ENCODE peak calls at places on chromosomes 6 and 20, in ten cellular contexts. D is BJ; F is DND-41; U is stomach; L is Panc1; O is CD8-positive, alpha-beta T cell; I is Caco-2; G is SK-N-SH; V is Peyer's patch; K is body of pancreas. N is an unnamed sample.

GRCh38 chr20:23225407-23226060 is 125.1 kb upstream of the NXT1 start:
- DNase-seq in D (no peak), F (no peak), U (peak), L (no peak), O (no peak), I (peak), G (no peak), V (peak), K (no peak), N (peak)

GRCh38 chr6:142482973-142483372 is 181.2 kb downstream of the ADGRG6 start:
- DNase-seq in D (no peak), F (no peak), U (no peak), L (no peak), O (no peak), I (no peak), G (no peak), V (no peak), K (no peak), N (peak)

GRCh38 chr20:25279403-25279802 is 31.5 kb downstream of the PYGB start:
- DNase-seq in D (no peak), F (no peak), U (no peak), L (no peak), O (no peak), I (no peak), G (no peak), V (peak), K (no peak), N (no peak)

GRCh38 chr6:113854531-113855499 is 2.3 kb upstream of the MARCKS start:
- DNase-seq in D (no peak), F (no peak), U (peak), L (no peak), O (no peak), I (peak), G (peak), V (peak), K (peak), N (no peak)

GRCh38 chr6:138105880-138106664 is 1.1 kb downstream of the PERP start:
- DNase-seq in D (no peak), F (no peak), U (no peak), L (no peak), O (no peak), I (no peak), G (no peak), V (no peak), K (no peak), N (no peak)

GRCh38 chr20:48910360-48910781 is 11.1 kb upstream of the ARFGEF2 start:
- DNase-seq in D (no peak), F (no peak), U (no peak), L (no peak), O (no peak), I (no peak), G (no peak), V (no peak), K (no peak), N (no peak)

GRCh38 chr6:8939615-8940014 is 504.3 kb upstream of the SLC35B3 start:
- DNase-seq in D (no peak), F (no peak), U (no peak), L (no peak), O (no peak), I (no peak), G (no peak), V (no peak), K (no peak), N (no peak)

GRCh38 chr20:62963614-62964397 is 11.3 kb downstream of the SLC17A9 start:
- DNase-seq in D (no peak), F (no peak), U (no peak), L (no peak), O (no peak), I (no peak), G (no peak), V (no peak), K (no peak), N (no peak)

GRCh38 chr6:168122011-168122410 is 43.0 kb upstream of the FRMD1 start:
- DNase-seq in D (no peak), F (no peak), U (no peak), L (no peak), O (no peak), I (no peak), G (no peak), V (peak), K (no peak), N (no peak)

GRCh38 chr6:6998194-6998569 is 109.6 kb upstream of the RREB1 start:
- DNase-seq in D (no peak), F (no peak), U (no peak), L (no peak), O (no peak), I (no peak), G (no peak), V (no peak), K (no peak), N (no peak)

GRCh38 chr6:72733045-72733444 is 111.2 kb downstream of the KCNQ5 start:
- DNase-seq in D (no peak), F (no peak), U (no peak), L (no peak), O (no peak), I (no peak), G (no peak), V (no peak), K (no peak), N (no peak)

GRCh38 chr6:130676077-130676772 is 151.0 kb upstream of the SMLR1 start:
- DNase-seq in D (no peak), F (no peak), U (no peak), L (no peak), O (no peak), I (no peak), G (no peak), V (no peak), K (no peak), N (no peak)

GRCh38 chr6:30725713-30726505 is 5.8 kb downstream of the TUBB start:
- DNase-seq in D (no peak), F (peak), U (no peak), L (no peak), O (no peak), I (no peak), G (peak), V (no peak), K (no peak), N (no peak)

GRCh38 chr20:36676701-36677421 is 30.9 kb upstream of the SLA2 start:
- DNase-seq in D (no peak), F (no peak), U (no peak), L (no peak), O (no peak), I (peak), G (no peak), V (no peak), K (no peak), N (no peak)

GRCh38 chr6:4533576-4533975 is 242.6 kb upstream of the CDYL start:
- DNase-seq in D (peak), F (no peak), U (no peak), L (no peak), O (no peak), I (no peak), G (no peak), V (no peak), K (no peak), N (no peak)

GRCh38 chr6:32046450-32047083 is 8.4 kb downstream of the CYP21A2 start:
- DNase-seq in D (no peak), F (no peak), U (no peak), L (no peak), O (no peak), I (no peak), G (peak), V (no peak), K (no peak), N (no peak)

GRCh38 chr20:48818481-48818987 is 9.3 kb downstream of the PREX1 start:
- DNase-seq in D (no peak), F (peak), U (no peak), L (no peak), O (peak), I (no peak), G (no peak), V (peak), K (no peak), N (no peak)

GRCh38 chr20:15154070-15154469 is 816.7 kb upstream of the FLRT3 start:
- DNase-seq in D (no peak), F (no peak), U (no peak), L (no peak), O (no peak), I (no peak), G (no peak), V (no peak), K (no peak), N (no peak)

GRCh38 chr20:10427060-10427692 is 6.8 kb downstream of the MKKS start:
- DNase-seq in D (no peak), F (peak), U (peak), L (no peak), O (peak), I (peak), G (peak), V (peak), K (peak), N (no peak)

GRCh38 chr20:19121463-19121862 is 91.0 kb upstream of the SLC24A3 start:
- DNase-seq in D (no peak), F (no peak), U (no peak), L (no peak), O (no peak), I (no peak), G (no peak), V (peak), K (no peak), N (no peak)

GRCh38 chr20:5621305-5621704 is 128.9 kb upstream of the SHLD1 start:
- DNase-seq in D (no peak), F (no peak), U (peak), L (no peak), O (no peak), I (no peak), G (peak), V (no peak), K (peak), N (no peak)

GRCh38 chr6:128511518-128511917 is 8.9 kb downstream of the PTPRK start:
- DNase-seq in D (no peak), F (no peak), U (no peak), L (no peak), O (no peak), I (no peak), G (no peak), V (no peak), K (no peak), N (peak)

GRCh38 chr20:59684685-59685212 is 80.4 kb downstream of the PHACTR3 start:
- DNase-seq in D (no peak), F (no peak), U (no peak), L (no peak), O (no peak), I (no peak), G (no peak), V (no peak), K (no peak), N (no peak)

GRCh38 chr20:59688999-59689398 is 84.7 kb downstream of the PHACTR3 start:
- DNase-seq in D (no peak), F (no peak), U (no peak), L (no peak), O (no peak), I (no peak), G (no peak), V (no peak), K (no peak), N (no peak)

GRCh38 chr20:59683181-59683580 is 78.8 kb downstream of the PHACTR3 start:
- DNase-seq in D (no peak), F (no peak), U (no peak), L (no peak), O (no peak), I (no peak), G (no peak), V (no peak), K (no peak), N (no peak)

GRCh38 chr20:59690101-59690500 is 85.8 kb downstream of the PHACTR3 start:
- DNase-seq in D (no peak), F (no peak), U (no peak), L (no peak), O (no peak), I (no peak), G (no peak), V (no peak), K (no peak), N (no peak)

DNA sequence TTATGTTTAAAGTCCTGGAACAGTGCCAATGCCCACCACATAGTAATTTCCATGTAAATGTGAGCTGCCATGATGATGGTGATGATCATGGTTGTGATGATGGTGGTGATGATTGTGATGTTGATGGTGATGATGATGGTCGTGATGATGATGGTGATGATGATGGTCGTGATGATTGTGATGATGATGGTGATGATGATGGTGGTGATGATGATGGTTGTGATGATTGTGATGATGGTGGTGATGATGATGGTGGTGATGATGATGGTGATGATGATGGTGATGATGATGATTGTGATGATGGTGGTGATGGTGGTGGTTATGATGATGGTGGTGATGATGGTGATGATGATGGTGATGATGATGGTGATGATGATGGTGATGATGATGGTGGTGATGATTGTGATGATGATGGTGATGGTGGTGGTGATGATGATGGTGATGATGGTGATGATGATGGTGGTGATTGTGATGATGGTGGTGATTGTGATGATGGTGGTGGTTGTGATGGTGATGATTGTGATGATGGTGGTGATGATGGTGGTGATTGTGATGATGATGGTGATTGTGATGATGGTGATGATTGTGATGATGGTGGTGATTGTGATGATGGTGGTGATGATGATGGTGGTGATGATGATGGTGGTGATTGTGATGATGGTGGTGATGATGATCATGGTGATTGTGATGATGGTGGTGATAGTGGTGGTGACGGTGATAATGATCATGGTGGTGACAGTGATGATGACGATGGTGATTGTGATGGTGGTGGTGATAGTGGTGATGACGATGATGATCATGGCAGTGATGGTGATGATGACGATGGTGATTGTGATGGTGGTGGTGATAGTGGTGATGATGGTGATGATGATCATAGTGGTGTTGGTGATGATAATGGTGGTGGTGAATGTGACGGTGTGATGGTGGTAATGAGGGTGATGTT is 82.3 kb downstream of the PHACTR3 start:
- DNase-seq in D (no peak), F (no peak), U (no peak), L (no peak), O (no peak), I (no peak), G (no peak), V (no peak), K (no peak), N (no peak)
- H3K4me3 ChIP-seq in D (no peak), F (no peak), U (no peak), L (no peak), O (no peak), I (no peak), G (no peak), V (no peak), K (no peak), N (no peak)

DNA sequence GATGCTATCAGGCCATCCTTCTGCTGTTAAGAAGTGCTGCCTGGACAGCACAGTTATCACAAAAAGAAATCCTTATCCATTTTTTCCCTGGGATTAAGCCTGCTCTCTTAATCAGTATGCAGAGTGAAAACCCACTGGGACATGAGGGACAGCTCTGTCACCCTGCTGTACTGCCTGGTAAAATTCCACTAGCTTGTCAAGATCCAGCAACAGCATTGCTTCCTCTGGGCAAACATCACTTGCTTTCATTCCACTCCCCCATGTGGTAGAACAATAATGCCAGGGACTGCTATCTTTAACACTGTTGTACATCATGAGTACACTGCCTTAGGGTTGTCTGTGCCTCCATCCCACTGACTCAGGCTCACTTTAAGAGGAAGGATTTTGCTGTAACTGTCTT is 331.3 kb downstream of the KIF16B start:
- DNase-seq in D (no peak), F (no peak), U (no peak), L (peak), O (no peak), I (no peak), G (peak), V (no peak), K (no peak), N (no peak)
- TF ChIP-seq CTCF in D (no peak), F (no peak), U (no peak), L (peak), O (no peak), I (peak), G (no peak), V (no peak), K (no peak), N (peak)

GRCh38 chr6:26183581-26184408 is 96.6 kb downstream of the HFE start:
- DNase-seq in D (peak), F (no peak), U (peak), L (peak), O (no peak), I (peak), G (peak), V (peak), K (peak), N (peak)

GRCh38 chr6:26186652-26187051 is 99.4 kb downstream of the HFE start:
- DNase-seq in D (no peak), F (no peak), U (no peak), L (no peak), O (no peak), I (no peak), G (no peak), V (no peak), K (no peak), N (no peak)

GRCh38 chr6:26184492-26184891 is 97.3 kb downstream of the HFE start:
- DNase-seq in D (no peak), F (no peak), U (no peak), L (no peak), O (no peak), I (no peak), G (no peak), V (no peak), K (no peak), N (no peak)

GRCh38 chr6:26185802-26186201 is 98.6 kb downstream of the HFE start:
- DNase-seq in D (no peak), F (no peak), U (no peak), L (no peak), O (no peak), I (no peak), G (no peak), V (no peak), K (no peak), N (no peak)

DNA sequence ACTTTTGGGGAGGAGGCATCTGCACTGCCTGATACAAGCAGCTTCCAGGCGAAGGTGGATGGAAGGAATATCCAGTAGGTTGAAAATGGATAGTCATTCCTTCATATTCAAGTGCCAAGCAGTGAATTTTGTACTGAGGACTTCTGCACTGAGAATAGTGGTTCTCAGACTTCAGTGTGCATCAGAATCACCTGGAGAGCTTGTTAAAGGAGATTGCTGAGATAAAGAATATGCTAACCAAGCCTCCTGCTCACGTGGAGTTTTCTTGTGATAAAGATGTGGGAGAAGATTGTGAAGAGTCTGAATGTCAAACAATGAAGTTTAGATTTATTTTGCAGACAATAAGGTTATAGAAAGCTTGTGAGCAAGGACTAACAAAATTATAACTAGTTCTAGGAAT is 97.8 kb downstream of the HFE start:
- DNase-seq in D (no peak), F (no peak), U (no peak), L (no peak), O (no peak), I (no peak), G (no peak), V (no peak), K (no peak), N (no peak)
- H3K4me3 ChIP-seq in D (no peak), F (no peak), U (no peak), L (peak), O (no peak), I (peak), G (no peak), V (no peak), K (no peak), N (no peak)

GRCh38 chr6:153059757-153060156 is 57.2 kb upstream of the MTRF1L start:
- DNase-seq in D (no peak), F (no peak), U (no peak), L (no peak), O (no peak), I (no peak), G (no peak), V (no peak), K (no peak), N (no peak)
- TF ChIP-seq CTCF in D (peak), F (peak), U (no peak), L (peak), O (no peak), I (no peak), G (no peak), V (no peak), K (no peak), N (peak)

GRCh38 chr6:112252571-112253504 is 1.5 kb downstream of the LAMA4 start:
- DNase-seq in D (no peak), F (no peak), U (no peak), L (no peak), O (no peak), I (no peak), G (no peak), V (no peak), K (no peak), N (no peak)
- H3K4me3 ChIP-seq in D (peak), F (no peak), U (peak), L (peak), O (no peak), I (peak), G (no peak), V (peak), K (no peak), N (peak)

DNA sequence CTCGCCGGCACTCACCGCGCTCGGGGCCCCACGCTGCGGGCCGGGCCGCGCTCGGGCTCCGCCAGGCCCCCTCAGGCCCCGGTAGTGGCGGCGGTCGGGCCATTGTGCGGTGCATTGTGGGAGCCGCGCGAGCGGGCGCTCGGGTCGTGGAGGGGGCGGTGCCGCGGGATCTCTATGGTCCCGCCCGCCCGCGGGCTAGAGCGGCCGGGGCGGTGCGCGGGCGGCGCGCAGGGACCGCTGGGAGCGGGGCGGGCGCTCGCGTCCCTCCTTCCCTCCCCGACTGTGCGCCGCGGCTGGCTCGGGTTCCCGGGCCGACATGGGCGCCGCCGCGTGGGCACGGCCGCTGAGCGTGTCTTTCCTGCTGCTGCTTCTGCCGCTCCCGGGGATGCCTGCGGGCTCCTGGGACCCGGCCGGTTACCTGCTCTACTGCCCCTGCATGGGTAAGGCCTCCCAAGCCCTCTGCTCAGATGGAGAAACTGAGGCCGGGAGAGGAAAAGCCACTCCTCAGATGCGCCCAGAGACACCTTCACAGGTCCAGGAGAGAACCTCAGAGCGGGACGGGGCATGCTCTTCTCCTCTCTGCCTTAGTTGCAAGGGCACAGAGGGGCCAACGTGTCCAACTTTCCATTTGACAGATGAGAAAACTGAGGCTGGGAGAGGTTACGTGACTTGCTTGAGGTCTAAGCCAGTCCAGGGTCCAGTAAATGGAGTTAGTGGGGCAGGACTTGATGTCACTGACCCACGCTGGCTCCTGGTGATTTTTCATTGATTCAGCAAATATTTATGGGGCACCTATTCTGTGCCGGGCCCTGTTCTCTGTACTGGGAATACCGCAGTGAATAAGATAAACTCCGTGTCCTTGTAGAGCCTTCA is at the start of the genes PLAGL2 and POFUT1:
- DNase-seq in D (peak), F (peak), U (peak), L (peak), O (peak), I (peak), G (peak), V (peak), K (peak), N (no peak)
- TF ChIP-seq CTCF in D (peak), F (peak), U (peak), L (no peak), O (no peak), I (peak), G (peak), V (no peak), K (peak), N (peak)

N was measured in epithelial cell of proximal tubule.